ENCODE peak calls at places on chromosome 18, in four cellular contexts. N, P, T and J are unnamed samples.

GRCh38 chr18:69787825-69788547 is 159.7 kb downstream of the CD226 start:
- DNase-seq in N (no peak), P (no peak), T (peak), J (peak)

GRCh38 chr18:24497052-24497754 is 36.8 kb downstream of the HRH4 start:
- DNase-seq in N (no peak), P (no peak), T (peak), J (peak)

GRCh38 chr18:8988262-8988871 is 114.1 kb upstream of the NDUFV2 start:
- DNase-seq in T (peak), P (peak), N (peak), J (peak)

GRCh38 chr18:37684590-37684989 is 119.0 kb upstream of the CELF4 start:
- DNase-seq in T (no peak), N (no peak), P (no peak), J (no peak)

GRCh38 chr18:9743200-9744016 is 35.3 kb downstream of the RAB31 start:
- DNase-seq in T (peak), N (peak), P (no peak), J (peak)

GRCh38 chr18:76657911-76658475 is 163.0 kb upstream of the ZNF516 start:
- DNase-seq in P (no peak), N (no peak), T (no peak), J (no peak)

GRCh38 chr18:58186258-58186948 is 142.4 kb downstream of the NEDD4L start:
- DNase-seq in P (no peak), T (peak), N (peak), J (peak)

GRCh38 chr18:21163647-21164625 is 52.3 kb upstream of the ROCK1 start:
- DNase-seq in T (peak), N (no peak), P (no peak), J (peak)

GRCh38 chr18:79528846-79529245 is 133.1 kb downstream of the NFATC1 start:
- DNase-seq in P (peak), N (peak), T (peak), J (peak)

GRCh38 chr18:3903341-3903740 is 453.4 kb downstream of the TGIF1 start:
- DNase-seq in N (no peak), P (no peak), T (peak), J (peak)

GRCh38 chr18:69980509-69980908 is 32.8 kb upstream of the CD226 start:
- DNase-seq in T (no peak), N (no peak), P (no peak), J (no peak)

GRCh38 chr18:12236934-12237832 is 17.0 kb upstream of the CIDEA start:
- DNase-seq in T (peak), P (peak), N (peak), J (peak)

GRCh38 chr18:79850731-79851130 is 53.0 kb downstream of the KCNG2 start:
- DNase-seq in N (no peak), T (no peak), P (no peak), J (no peak)

GRCh38 chr18:66440433-66440832 is 163.5 kb downstream of the CDH19 start:
- DNase-seq in P (no peak), N (no peak), T (no peak), J (no peak)

GRCh38 chr18:34659579-34660517 is 50.2 kb upstream of the DTNA start:
- DNase-seq in P (no peak), N (peak), T (peak), J (peak)

GRCh38 chr18:49321800-49322461 is 138.5 kb downstream of the DYM start:
- DNase-seq in T (peak), N (no peak), P (no peak), J (peak)

GRCh38 chr18:59839931-59840685 is 59.7 kb upstream of the PMAIP1 start:
- DNase-seq in N (no peak), T (peak), P (no peak), J (no peak)

GRCh38 chr18:62610509-62611394 is 87.9 kb downstream of the ZCCHC2 start:
- DNase-seq in N (peak), P (no peak), T (no peak), J (no peak)

GRCh38 chr18:46590103-46590502 is 66.9 kb downstream of the LOXHD1 start:
- DNase-seq in T (no peak), P (no peak), N (no peak), J (no peak)

GRCh38 chr18:57984490-57985109 is 59.4 kb upstream of the NEDD4L start:
- DNase-seq in T (no peak), P (no peak), N (no peak), J (no peak)

GRCh38 chr18:67428148-67428547 is 88.4 kb downstream of the DSEL start:
- DNase-seq in N (no peak), T (peak), P (no peak), J (no peak)

GRCh38 chr18:70450658-70451253 is 161.9 kb downstream of the SOCS6 start:
- DNase-seq in P (no peak), T (peak), N (no peak), J (peak)

GRCh38 chr18:9688036-9688741 is 19.9 kb upstream of the RAB31 start:
- DNase-seq in N (no peak), T (peak), P (no peak), J (no peak)

GRCh38 chr18:75140296-75140695 is 68.6 kb downstream of the PTGR3 start:
- DNase-seq in N (no peak), P (no peak), T (no peak), J (no peak)

GRCh38 chr18:49457616-49458015 is 2.8 kb downstream of the DYM start:
- DNase-seq in N (no peak), P (no peak), T (no peak), J (no peak)

GRCh38 chr18:68797901-68798300 is at the start of gene CCDC102B:
- DNase-seq in T (peak), P (no peak), N (no peak), J (peak)

GRCh38 chr18:61738488-61738887 is 154.3 kb downstream of the RNF152 start:
- DNase-seq in P (no peak), N (no peak), T (peak), J (peak)

GRCh38 chr18:22422909-22423548 is 5.3 kb upstream of the CTAGE1 start:
- DNase-seq in N (no peak), T (no peak), P (no peak), J (peak)

GRCh38 chr18:63619661-63620060 is 24.4 kb downstream of the SERPINB4 start:
- DNase-seq in T (no peak), N (no peak), P (no peak), J (no peak)

GRCh38 chr18:56286775-56287174 is 351.6 kb downstream of the TXNL1 start:
- DNase-seq in P (no peak), N (no peak), T (peak), J (peak)

GRCh38 chr18:63262369-63263335 is 56.9 kb downstream of the BCL2 start:
- DNase-seq in N (no peak), P (no peak), T (no peak), J (peak)

GRCh38 chr18:70280007-70280925 is 8.6 kb upstream of the SOCS6 start:
- DNase-seq in P (no peak), N (no peak), T (peak), J (peak)

GRCh38 chr18:58087928-58088722 is 44.1 kb downstream of the NEDD4L start:
- DNase-seq in N (no peak), P (no peak), T (peak), J (peak)

GRCh38 chr18:46415532-46415931 is 241.5 kb downstream of the LOXHD1 start:
- DNase-seq in P (no peak), N (no peak), T (no peak), J (no peak)

GRCh38 chr18:7557891-7558454 is 9.1 kb upstream of the PTPRM start:
- DNase-seq in P (no peak), T (no peak), N (no peak), J (no peak)

GRCh38 chr18:2009957-2010697 is 561.2 kb downstream of the METTL4 start:
- DNase-seq in N (no peak), T (no peak), P (no peak), J (no peak)

GRCh38 chr18:44973282-44973681 is 292.6 kb downstream of the SETBP1 start:
- DNase-seq in N (peak), T (no peak), P (no peak), J (peak)

GRCh38 chr18:42038936-42039335 is 83.9 kb downstream of the PIK3C3 start:
- DNase-seq in P (no peak), N (no peak), T (peak), J (peak)

GRCh38 chr18:58831610-58832009 is 33.1 kb upstream of the ZNF532 start:
- DNase-seq in P (no peak), N (no peak), T (peak), J (peak)

GRCh38 chr18:58793361-58793760 is 71.3 kb upstream of the ZNF532 start:
- DNase-seq in N (no peak), P (no peak), T (peak), J (peak)